ENCODE peak calls at places on chromosome 1, in ten cellular contexts. One of them, this sample, is unnamed.

GRCh38 chr1:21933397-21934248 is 3.5 kb downstream of the HSPG2 start:
- DNase-seq in EL: no peak
- DNase-seq in NCI-H1105: peak; percentile 69
- DNase-seq in activated T-helper 1 cell treated with anti-CD3 and anti-CD28 coated beads, Interleukin-2, amount 50 U/mL, for 16 hours: no peak
- DNase-seq in RWPE1: peak; percentile 67
- DNase-seq in occipital lobe: no peak
- DNase-seq in kidney tubule cell: peak; percentile 93
- DNase-seq in SK-N-SH: no peak
- DNase-seq in epithelial cell of esophagus: peak; percentile 86
- DNase-seq in T-helper 2 cell: no peak
- DNase-seq in this sample: peak; percentile 54

GRCh38 chr1:54241430-54241829 is 41.5 kb downstream of the MRPL37 start:
- DNase-seq in kidney tubule cell: no peak
- DNase-seq in EL: no peak
- DNase-seq in activated T-helper 1 cell treated with anti-CD3 and anti-CD28 coated beads, Interleukin-2, amount 50 U/mL, for 16 hours: no peak
- DNase-seq in RWPE1: no peak
- DNase-seq in occipital lobe: no peak
- DNase-seq in T-helper 2 cell: no peak
- DNase-seq in NCI-H1105: no peak
- DNase-seq in epithelial cell of esophagus: no peak
- DNase-seq in SK-N-SH: no peak
- DNase-seq in this sample: no peak

GRCh38 chr1:108142773-108143394 is 57.3 kb downstream of the SLC25A24 start:
- DNase-seq in activated T-helper 1 cell treated with anti-CD3 and anti-CD28 coated beads, Interleukin-2, amount 50 U/mL, for 16 hours: no peak
- DNase-seq in occipital lobe: no peak
- DNase-seq in RWPE1: peak; percentile 30
- DNase-seq in SK-N-SH: no peak
- DNase-seq in kidney tubule cell: no peak
- DNase-seq in T-helper 2 cell: no peak
- DNase-seq in EL: peak; percentile 27
- DNase-seq in epithelial cell of esophagus: peak; percentile 54
- DNase-seq in NCI-H1105: no peak
- DNase-seq in this sample: no peak

GRCh38 chr1:147579532-147580199 is 38.4 kb downstream of the BCL9 start:
- DNase-seq in epithelial cell of esophagus: no peak
- DNase-seq in occipital lobe: no peak
- DNase-seq in NCI-H1105: no peak
- DNase-seq in kidney tubule cell: peak; percentile 95
- DNase-seq in activated T-helper 1 cell treated with anti-CD3 and anti-CD28 coated beads, Interleukin-2, amount 50 U/mL, for 16 hours: no peak
- DNase-seq in T-helper 2 cell: no peak
- DNase-seq in EL: peak; percentile 15
- DNase-seq in SK-N-SH: no peak
- DNase-seq in RWPE1: no peak
- DNase-seq in this sample: no peak

GRCh38 chr1:9426291-9426711 is 113.0 kb upstream of the SLC25A33 start:
- DNase-seq in activated T-helper 1 cell treated with anti-CD3 and anti-CD28 coated beads, Interleukin-2, amount 50 U/mL, for 16 hours: peak; percentile 53
- DNase-seq in EL: no peak
- DNase-seq in SK-N-SH: no peak
- DNase-seq in occipital lobe: no peak
- DNase-seq in T-helper 2 cell: peak; percentile 41
- DNase-seq in RWPE1: no peak
- DNase-seq in epithelial cell of esophagus: no peak
- DNase-seq in NCI-H1105: no peak
- DNase-seq in kidney tubule cell: no peak
- DNase-seq in this sample: no peak

GRCh38 chr1:12549106-12549459 is 68.9 kb downstream of the DHRS3 start:
- DNase-seq in T-helper 2 cell: no peak
- DNase-seq in epithelial cell of esophagus: no peak
- DNase-seq in kidney tubule cell: no peak
- DNase-seq in EL: peak; percentile 26
- DNase-seq in NCI-H1105: no peak
- DNase-seq in RWPE1: no peak
- DNase-seq in SK-N-SH: no peak
- DNase-seq in occipital lobe: no peak
- DNase-seq in activated T-helper 1 cell treated with anti-CD3 and anti-CD28 coated beads, Interleukin-2, amount 50 U/mL, for 16 hours: no peak
- DNase-seq in this sample: no peak

GRCh38 chr1:47837866-47838561 is 159.2 kb downstream of the TRABD2B start:
- DNase-seq in epithelial cell of esophagus: no peak
- DNase-seq in activated T-helper 1 cell treated with anti-CD3 and anti-CD28 coated beads, Interleukin-2, amount 50 U/mL, for 16 hours: no peak
- DNase-seq in EL: no peak
- DNase-seq in NCI-H1105: no peak
- DNase-seq in T-helper 2 cell: no peak
- DNase-seq in occipital lobe: no peak
- DNase-seq in kidney tubule cell: no peak
- DNase-seq in SK-N-SH: no peak
- DNase-seq in RWPE1: no peak
- DNase-seq in this sample: no peak

GRCh38 chr1:157963713-157964112 is 29.7 kb upstream of the KIRREL1 start:
- DNase-seq in activated T-helper 1 cell treated with anti-CD3 and anti-CD28 coated beads, Interleukin-2, amount 50 U/mL, for 16 hours: peak; percentile 9
- DNase-seq in occipital lobe: peak; percentile 53
- DNase-seq in SK-N-SH: peak; percentile 63
- DNase-seq in T-helper 2 cell: peak; percentile 26
- DNase-seq in epithelial cell of esophagus: peak; percentile 69
- DNase-seq in kidney tubule cell: peak; percentile 83
- DNase-seq in NCI-H1105: peak; percentile 61
- DNase-seq in RWPE1: peak; percentile 71
- DNase-seq in EL: peak; percentile 76
- DNase-seq in this sample: no peak

GRCh38 chr1:11789126-11790067 is 16.4 kb downstream of the MTHFR start:
- DNase-seq in T-helper 2 cell: no peak
- DNase-seq in RWPE1: no peak
- DNase-seq in epithelial cell of esophagus: no peak
- DNase-seq in kidney tubule cell: no peak
- DNase-seq in occipital lobe: no peak
- DNase-seq in NCI-H1105: no peak
- DNase-seq in SK-N-SH: no peak
- DNase-seq in activated T-helper 1 cell treated with anti-CD3 and anti-CD28 coated beads, Interleukin-2, amount 50 U/mL, for 16 hours: no peak
- DNase-seq in EL: no peak
- DNase-seq in this sample: no peak

GRCh38 chr1:21661886-21662285 is 7.3 kb downstream of the RAP1GAP start:
- DNase-seq in activated T-helper 1 cell treated with anti-CD3 and anti-CD28 coated beads, Interleukin-2, amount 50 U/mL, for 16 hours: no peak
- DNase-seq in NCI-H1105: no peak
- DNase-seq in SK-N-SH: no peak
- DNase-seq in occipital lobe: no peak
- DNase-seq in epithelial cell of esophagus: no peak
- DNase-seq in EL: no peak
- DNase-seq in RWPE1: no peak
- DNase-seq in kidney tubule cell: no peak
- DNase-seq in T-helper 2 cell: no peak
- DNase-seq in this sample: no peak

GRCh38 chr1:17594690-17595601 is 55.4 kb downstream of the ARHGEF10L start:
- DNase-seq in epithelial cell of esophagus: no peak
- DNase-seq in NCI-H1105: no peak
- DNase-seq in RWPE1: no peak
- DNase-seq in T-helper 2 cell: no peak
- DNase-seq in kidney tubule cell: no peak
- DNase-seq in SK-N-SH: no peak
- DNase-seq in EL: no peak
- DNase-seq in occipital lobe: no peak
- DNase-seq in activated T-helper 1 cell treated with anti-CD3 and anti-CD28 coated beads, Interleukin-2, amount 50 U/mL, for 16 hours: no peak
- DNase-seq in this sample: no peak

GRCh38 chr1:64692911-64693310 is 52.0 kb upstream of the RAVER2 start:
- DNase-seq in epithelial cell of esophagus: peak; percentile 6
- DNase-seq in occipital lobe: no peak
- DNase-seq in SK-N-SH: no peak
- DNase-seq in T-helper 2 cell: no peak
- DNase-seq in NCI-H1105: no peak
- DNase-seq in RWPE1: no peak
- DNase-seq in activated T-helper 1 cell treated with anti-CD3 and anti-CD28 coated beads, Interleukin-2, amount 50 U/mL, for 16 hours: no peak
- DNase-seq in EL: no peak
- DNase-seq in kidney tubule cell: no peak
- DNase-seq in this sample: no peak

GRCh38 chr1:44389437-44389836 is 15.6 kb upstream of the RNF220 start:
- DNase-seq in RWPE1: no peak
- DNase-seq in SK-N-SH: no peak
- DNase-seq in NCI-H1105: no peak
- DNase-seq in epithelial cell of esophagus: no peak
- DNase-seq in EL: no peak
- DNase-seq in kidney tubule cell: no peak
- DNase-seq in activated T-helper 1 cell treated with anti-CD3 and anti-CD28 coated beads, Interleukin-2, amount 50 U/mL, for 16 hours: no peak
- DNase-seq in T-helper 2 cell: no peak
- DNase-seq in occipital lobe: no peak
- DNase-seq in this sample: no peak